ENCODE peak calls at places on chromosome 21, in four cellular contexts. One of them, this sample, is unnamed.

GRCh38 chr21:33858672-33859372 is 56.8 kb downstream of the ATP5PO start:
- DNase-seq in cardiac septum: no peak
- DNase-seq in activated CD8-positive, alpha-beta T cell treated with anti-CD3 and anti-CD28 coated beads for 36 hours: no peak
- DNase-seq in M059J: no peak
- DNase-seq in this sample: no peak

GRCh38 chr21:29372063-29372802 is 73.5 kb downstream of the BACH1 start:
- DNase-seq in cardiac septum: no peak
- DNase-seq in activated CD8-positive, alpha-beta T cell treated with anti-CD3 and anti-CD28 coated beads for 36 hours: peak
- DNase-seq in M059J: peak
- DNase-seq in this sample: peak

GRCh38 chr21:38333290-38334272 is 76.8 kb downstream of the KCNJ15 start:
- DNase-seq in cardiac septum: no peak
- DNase-seq in activated CD8-positive, alpha-beta T cell treated with anti-CD3 and anti-CD28 coated beads for 36 hours: no peak
- DNase-seq in M059J: peak
- DNase-seq in this sample: no peak

GRCh38 chr21:16842716-16843115 is 670.1 kb upstream of the CXADR start:
- DNase-seq in cardiac septum: no peak
- DNase-seq in activated CD8-positive, alpha-beta T cell treated with anti-CD3 and anti-CD28 coated beads for 36 hours: no peak
- DNase-seq in M059J: no peak
- DNase-seq in this sample: no peak

GRCh38 chr21:45404726-45405270 is at the start of gene COL18A1:
- DNase-seq in cardiac septum: no peak
- DNase-seq in activated CD8-positive, alpha-beta T cell treated with anti-CD3 and anti-CD28 coated beads for 36 hours: peak
- DNase-seq in M059J: peak
- DNase-seq in this sample: no peak

GRCh38 chr21:21163904-21164303 is 165.7 kb downstream of the NCAM2 start:
- DNase-seq in cardiac septum: no peak
- DNase-seq in activated CD8-positive, alpha-beta T cell treated with anti-CD3 and anti-CD28 coated beads for 36 hours: peak
- DNase-seq in M059J: peak
- DNase-seq in this sample: no peak

GRCh38 chr21:28127390-28127789 is 865.3 kb downstream of the LTN1 start:
- DNase-seq in cardiac septum: no peak
- DNase-seq in activated CD8-positive, alpha-beta T cell treated with anti-CD3 and anti-CD28 coated beads for 36 hours: no peak
- DNase-seq in M059J: no peak
- DNase-seq in this sample: no peak

GRCh38 chr21:29656504-29657227 is 283.1 kb downstream of the GRIK1 start:
- DNase-seq in cardiac septum: no peak
- DNase-seq in activated CD8-positive, alpha-beta T cell treated with anti-CD3 and anti-CD28 coated beads for 36 hours: peak
- DNase-seq in M059J: peak
- DNase-seq in this sample: no peak

GRCh38 chr21:35578831-35579470 is 481.4 kb downstream of the SETD4 start:
- DNase-seq in cardiac septum: no peak
- DNase-seq in activated CD8-positive, alpha-beta T cell treated with anti-CD3 and anti-CD28 coated beads for 36 hours: peak
- DNase-seq in M059J: peak
- DNase-seq in this sample: no peak

GRCh38 chr21:37237346-37237745 is 29.8 kb downstream of the VPS26C start:
- DNase-seq in cardiac septum: no peak
- DNase-seq in activated CD8-positive, alpha-beta T cell treated with anti-CD3 and anti-CD28 coated beads for 36 hours: no peak
- DNase-seq in M059J: no peak
- DNase-seq in this sample: no peak

GRCh38 chr21:42107881-42108553 is 36.9 kb downstream of the UMODL1 start:
- DNase-seq in cardiac septum: no peak
- DNase-seq in activated CD8-positive, alpha-beta T cell treated with anti-CD3 and anti-CD28 coated beads for 36 hours: peak
- DNase-seq in M059J: peak
- DNase-seq in this sample: no peak

This sample was measured in natural killer cell treated with Interleukin-12 subunit alpha and Interleukin-12 subunit beta and Interleukin-15 and Interleukin-18, amount 100 ng/mL, for 72 hours.